ENCODE peak calls at places on chromosomes 11 and 22, in four cellular contexts. One of them, this sample, is unnamed.
A peak's percentile ranks its signal among the peaks of the same experiment; 100 is the strongest.

GRCh38 chr22:27331526-27332281 is 469.9 kb downstream of the MN1 start:
- DNase-seq in spleen: no peak
- DNase-seq in endodermal cell: peak; percentile 85
- DNase-seq in bronchial epithelial cell: peak; percentile 21
- DNase-seq in this sample: peak; percentile 74

GRCh38 chr11:69006816-69007215 is 6.2 kb downstream of the MRGPRF start:
- DNase-seq in spleen: no peak
- DNase-seq in endodermal cell: peak; percentile 13
- DNase-seq in bronchial epithelial cell: no peak
- DNase-seq in this sample: no peak

GRCh38 chr22:39797528-39798147 is 95.9 kb downstream of the ENTHD1 start:
- DNase-seq in spleen: no peak
- DNase-seq in endodermal cell: no peak
- DNase-seq in bronchial epithelial cell: no peak
- DNase-seq in this sample: no peak

GRCh38 chr22:48843640-48844039 is 984.0 kb downstream of the BRD1 start:
- DNase-seq in spleen: peak; percentile 47
- DNase-seq in endodermal cell: no peak
- DNase-seq in bronchial epithelial cell: no peak
- DNase-seq in this sample: peak; percentile 28

GRCh38 chr11:123653997-123654565 is 343 bp downstream of the SCN3B start:
- DNase-seq in spleen: peak; percentile 83
- DNase-seq in endodermal cell: peak; percentile 89
- DNase-seq in bronchial epithelial cell: peak; percentile 35
- DNase-seq in this sample: peak; percentile 66

GRCh38 chr11:76624515-76625379 is 45.8 kb downstream of the LRRC32 start:
- DNase-seq in spleen: peak; percentile 60
- DNase-seq in endodermal cell: peak; percentile 68
- DNase-seq in bronchial epithelial cell: no peak
- DNase-seq in this sample: peak; percentile 52

GRCh38 chr22:48422900-48423480 is 1404.7 kb downstream of the BRD1 start:
- DNase-seq in spleen: no peak
- DNase-seq in endodermal cell: peak; percentile 15
- DNase-seq in bronchial epithelial cell: no peak
- DNase-seq in this sample: no peak

GRCh38 chr11:42253156-42253555 is 793.7 kb upstream of the LRRC4C start:
- DNase-seq in spleen: no peak
- DNase-seq in endodermal cell: no peak
- DNase-seq in bronchial epithelial cell: no peak
- DNase-seq in this sample: no peak

GRCh38 chr11:47394322-47395224 is 13.8 kb upstream of the SLC39A13 start:
- DNase-seq in spleen: peak; percentile 96
- DNase-seq in endodermal cell: peak; percentile 49
- DNase-seq in bronchial epithelial cell: no peak
- DNase-seq in this sample: peak; percentile 61

GRCh38 chr11:2276280-2276998 is 6.1 kb upstream of the ASCL2 start:
- DNase-seq in spleen: no peak
- DNase-seq in endodermal cell: no peak
- DNase-seq in bronchial epithelial cell: no peak
- DNase-seq in this sample: no peak

GRCh38 chr11:121890377-121890776 is 225.6 kb downstream of the BLID start:
- DNase-seq in spleen: no peak
- DNase-seq in endodermal cell: no peak
- DNase-seq in bronchial epithelial cell: no peak
- DNase-seq in this sample: no peak

GRCh38 chr11:62127941-62128770 is 4.3 kb downstream of the INCENP start:
- DNase-seq in spleen: peak; percentile 68
- DNase-seq in endodermal cell: no peak
- DNase-seq in bronchial epithelial cell: no peak
- DNase-seq in this sample: peak; percentile 55

GRCh38 chr11:98365185-98365584 is 655.6 kb upstream of the CNTN5 start:
- DNase-seq in spleen: no peak
- DNase-seq in endodermal cell: no peak
- DNase-seq in bronchial epithelial cell: peak; percentile 13
- DNase-seq in this sample: no peak

GRCh38 chr11:120828847-120829246 is 195.1 kb upstream of the TBCEL start:
- DNase-seq in spleen: peak; percentile 47
- DNase-seq in endodermal cell: no peak
- DNase-seq in bronchial epithelial cell: no peak
- DNase-seq in this sample: no peak

GRCh38 chr11:34830035-34830434 is 86.1 kb downstream of the APIP start:
- DNase-seq in spleen: no peak
- DNase-seq in endodermal cell: no peak
- DNase-seq in bronchial epithelial cell: no peak
- DNase-seq in this sample: no peak

GRCh38 chr11:2137202-2138071 is 1.8 kb downstream of the IGF2 start:
- DNase-seq in spleen: no peak
- DNase-seq in endodermal cell: peak; percentile 92
- DNase-seq in bronchial epithelial cell: peak; percentile 27
- DNase-seq in this sample: no peak

GRCh38 chr11:82857145-82857544 is 43.1 kb downstream of the PRCP start:
- DNase-seq in spleen: no peak
- DNase-seq in endodermal cell: no peak
- DNase-seq in bronchial epithelial cell: no peak
- DNase-seq in this sample: no peak

GRCh38 chr22:36432592-36433317 is 45.0 kb upstream of the MYH9 start:
- DNase-seq in spleen: no peak
- DNase-seq in endodermal cell: peak; percentile 70
- DNase-seq in bronchial epithelial cell: no peak
- DNase-seq in this sample: no peak

DNA sequence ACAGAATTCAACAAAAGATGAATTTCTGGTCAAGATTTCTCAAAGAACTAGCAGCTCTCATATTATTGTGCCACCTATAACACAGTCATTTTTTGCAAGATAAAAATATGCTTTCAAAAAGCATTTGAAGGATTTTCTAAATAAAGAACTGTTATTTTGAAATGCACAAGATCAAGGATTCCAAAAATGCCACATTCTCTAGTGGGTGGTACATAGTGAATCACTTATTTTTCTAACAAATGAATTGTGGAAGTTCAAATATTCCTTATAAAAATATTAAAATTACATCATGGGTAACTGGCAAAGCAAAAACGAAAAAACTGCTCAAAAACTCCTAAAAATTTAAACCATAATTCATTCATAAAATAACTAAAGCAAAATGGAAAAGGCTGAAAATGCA is 2.1 kb downstream of the RNF141 start:
- DNase-seq in spleen: no peak
- DNase-seq in endodermal cell: no peak
- DNase-seq in bronchial epithelial cell: no peak
- DNase-seq in this sample: no peak
- H3K4me3 ChIP-seq in spleen: no peak overlapping the region
- H3K4me3 ChIP-seq in endodermal cell: no peak overlapping the region
- H3K4me3 ChIP-seq in bronchial epithelial cell: no peak overlapping the region
- H3K4me3 ChIP-seq in this sample: no peak overlapping the region

GRCh38 chr11:67419330-67420049 is 4.0 kb downstream of the CARNS1 start:
- DNase-seq in spleen: no peak
- DNase-seq in endodermal cell: no peak
- DNase-seq in bronchial epithelial cell: no peak
- DNase-seq in this sample: no peak
- H3K4me3 ChIP-seq in spleen: peak overlapping the region; percentile 65
- H3K4me3 ChIP-seq in endodermal cell: no peak overlapping the region
- H3K4me3 ChIP-seq in bronchial epithelial cell: no peak overlapping the region
- H3K4me3 ChIP-seq in this sample: no peak overlapping the region

DNA sequence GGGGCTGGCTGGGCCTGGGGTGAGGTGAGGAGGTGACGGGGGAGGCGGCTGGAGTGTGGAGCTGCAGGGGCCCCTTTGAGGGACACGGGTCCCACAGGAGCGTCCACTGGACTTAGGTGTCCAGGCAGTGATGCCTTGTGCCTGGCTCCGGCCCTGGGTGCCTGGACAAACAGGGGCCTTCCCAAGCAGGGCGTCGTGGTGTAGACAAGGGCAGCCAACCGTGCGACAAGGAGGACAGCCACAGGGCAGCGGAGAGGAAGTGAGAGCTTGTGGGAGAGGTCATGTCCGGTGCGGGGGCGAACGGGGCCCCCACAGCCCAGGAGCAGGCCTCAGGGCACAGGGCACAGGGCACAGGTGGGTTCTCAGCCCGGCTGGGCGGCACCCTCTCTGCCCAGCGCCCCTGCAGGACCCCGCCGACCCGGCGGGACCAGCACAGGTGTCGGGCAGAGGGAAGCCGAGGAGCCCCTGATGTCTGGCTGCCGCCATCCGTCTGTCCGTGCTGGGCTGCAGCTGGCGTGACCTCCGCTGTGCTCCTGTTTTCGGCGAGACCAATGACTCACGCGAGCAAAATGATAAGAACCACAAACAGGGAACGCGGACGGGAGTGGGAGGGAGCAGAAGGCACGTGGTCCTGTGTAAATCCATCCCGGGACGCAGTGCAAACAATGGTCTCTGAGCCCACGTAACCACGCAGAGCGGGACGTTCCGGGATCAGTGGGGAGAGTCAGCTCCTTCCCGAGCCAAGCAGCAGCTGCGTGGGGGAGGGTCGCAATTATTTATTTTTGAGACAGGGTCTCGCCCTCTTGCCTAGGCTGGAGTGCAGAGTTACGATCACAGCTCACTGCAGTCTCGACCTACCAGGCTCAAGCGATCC is 49.1 kb upstream of the A4GALT start:
- DNase-seq in spleen: peak; percentile 89
- DNase-seq in endodermal cell: no peak
- DNase-seq in bronchial epithelial cell: peak; percentile 62
- DNase-seq in this sample: peak; percentile 85
- H3K4me3 ChIP-seq in spleen: no peak overlapping the region
- H3K4me3 ChIP-seq in endodermal cell: no peak overlapping the region
- H3K4me3 ChIP-seq in bronchial epithelial cell: no peak overlapping the region
- H3K4me3 ChIP-seq in this sample: peak overlapping the region; percentile 19

DNA sequence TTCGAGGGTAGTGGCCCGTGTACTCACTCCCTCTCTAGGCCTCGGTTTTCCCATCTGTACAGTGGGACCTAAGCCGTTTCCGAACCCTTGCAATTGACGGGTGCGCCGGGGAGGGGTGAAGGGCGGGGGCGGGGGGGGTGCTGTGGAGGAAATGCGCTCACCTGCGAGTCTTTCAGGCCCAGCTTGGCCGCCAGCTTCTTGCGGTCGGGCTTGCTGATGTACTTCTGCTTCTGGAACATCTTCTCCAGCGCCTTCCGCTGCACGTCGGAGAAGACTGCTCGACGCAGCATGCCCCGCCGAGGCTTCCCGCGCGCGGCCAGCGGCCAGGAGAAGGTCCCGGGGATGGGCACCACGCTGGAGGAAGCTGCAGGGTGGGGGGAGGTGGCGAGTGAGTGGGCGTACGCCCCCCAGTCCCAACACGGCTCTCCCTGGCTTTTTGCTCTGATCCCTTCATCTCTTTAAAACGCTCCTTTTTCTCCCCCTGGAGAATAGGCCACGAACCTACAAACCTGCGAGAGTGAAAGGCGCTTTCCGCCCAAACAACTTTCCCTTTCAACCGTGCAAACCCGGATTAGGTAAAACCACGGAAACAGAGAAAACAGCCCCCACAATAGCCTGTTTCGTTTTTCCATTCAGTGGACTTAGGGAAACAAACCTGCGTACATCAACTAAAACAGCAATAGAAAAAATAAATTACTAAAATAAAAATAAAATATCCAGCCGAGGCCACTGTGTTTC is 3.2 kb downstream of the DBX1 start:
- DNase-seq in spleen: peak; percentile 78
- DNase-seq in endodermal cell: peak; percentile 80
- DNase-seq in bronchial epithelial cell: no peak
- DNase-seq in this sample: no peak
- H3K4me3 ChIP-seq in spleen: peak overlapping the region; percentile 33
- H3K4me3 ChIP-seq in endodermal cell: peak overlapping the region; percentile 82
- H3K4me3 ChIP-seq in bronchial epithelial cell: no peak overlapping the region
- H3K4me3 ChIP-seq in this sample: no peak overlapping the region

GRCh38 chr11:118618991-118619375 is 11.6 kb downstream of the PHLDB1 start:
- DNase-seq in spleen: peak; percentile 43
- DNase-seq in endodermal cell: peak; percentile 46
- DNase-seq in bronchial epithelial cell: no peak
- DNase-seq in this sample: peak; percentile 82

GRCh38 chr11:118618115-118618990 is 10.9 kb downstream of the PHLDB1 start:
- DNase-seq in spleen: peak; percentile 74
- DNase-seq in endodermal cell: peak; percentile 55
- DNase-seq in bronchial epithelial cell: peak; percentile 58
- DNase-seq in this sample: peak; percentile 90

GRCh38 chr11:118620529-118621070 is 13.2 kb downstream of the PHLDB1 start:
- DNase-seq in spleen: peak; percentile 69
- DNase-seq in endodermal cell: no peak
- DNase-seq in bronchial epithelial cell: no peak
- DNase-seq in this sample: no peak

GRCh38 chr11:118621071-118621815 is 13.8 kb downstream of the PHLDB1 start:
- DNase-seq in spleen: peak; percentile 87
- DNase-seq in endodermal cell: peak; percentile 97
- DNase-seq in bronchial epithelial cell: peak; percentile 80
- DNase-seq in this sample: peak; percentile 96

DNA sequence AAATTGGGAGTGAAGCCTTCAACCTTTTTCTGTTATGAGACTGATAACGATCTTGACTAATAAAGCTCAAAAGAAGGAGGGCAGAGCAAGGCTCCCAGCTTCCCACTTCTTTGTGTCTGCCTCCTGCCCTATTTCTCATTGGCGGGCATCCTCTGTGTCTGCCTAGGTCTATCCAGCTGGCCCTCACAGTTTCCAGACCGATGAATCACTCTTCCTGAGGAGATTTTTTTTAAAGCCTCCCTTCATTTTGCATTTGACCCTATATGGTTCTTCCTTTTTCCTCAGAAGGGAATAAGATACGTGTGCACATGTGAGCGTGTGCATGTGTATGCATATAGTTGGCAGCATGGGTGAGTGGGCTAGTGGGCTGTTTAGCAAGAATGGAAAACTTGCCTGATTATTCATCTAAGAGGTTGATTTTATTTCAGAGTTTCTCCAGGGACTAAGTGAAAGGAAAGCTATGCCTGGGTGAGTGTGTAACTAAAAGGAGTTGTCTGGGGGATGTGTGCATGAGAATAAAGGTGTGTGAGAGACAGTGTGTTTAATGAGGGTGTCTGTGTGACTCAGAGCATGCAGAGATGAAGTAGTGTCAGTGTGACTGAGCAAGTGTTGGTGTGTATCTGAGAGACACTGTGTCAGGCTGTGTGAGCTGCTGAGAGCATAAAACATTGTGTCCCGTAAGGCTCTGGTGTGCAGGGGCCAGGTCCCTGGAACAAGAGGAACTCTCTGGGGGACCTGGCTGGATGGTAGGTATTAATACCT is 12.2 kb downstream of the PHLDB1 start:
- DNase-seq in spleen: peak; percentile 37
- DNase-seq in endodermal cell: no peak
- DNase-seq in bronchial epithelial cell: peak; percentile 94
- DNase-seq in this sample: peak; percentile 80
- H3K4me3 ChIP-seq in spleen: no peak overlapping the region
- H3K4me3 ChIP-seq in endodermal cell: no peak overlapping the region
- H3K4me3 ChIP-seq in bronchial epithelial cell: no peak overlapping the region
- H3K4me3 ChIP-seq in this sample: no peak overlapping the region

GRCh38 chr22:31652129-31652528 is 9.9 kb downstream of the PISD start:
- DNase-seq in spleen: no peak
- DNase-seq in endodermal cell: no peak
- DNase-seq in bronchial epithelial cell: no peak
- DNase-seq in this sample: no peak
- H3K4me3 ChIP-seq in spleen: no peak overlapping the region
- H3K4me3 ChIP-seq in endodermal cell: no peak overlapping the region
- H3K4me3 ChIP-seq in bronchial epithelial cell: no peak overlapping the region
- H3K4me3 ChIP-seq in this sample: no peak overlapping the region

This sample was measured in sigmoid colon.